ENCODE peak calls at places on chromosomes 4 and X, in nine cellular contexts. One of them, this sample, is unnamed.
A peak's percentile ranks its signal among the peaks of the same experiment; 100 is the strongest.

GRCh38 chrX:150688911-150689451 is 4.2 kb upstream of the MTMR1 start:
- DNase-seq in D341Med: no peak
- DNase-seq in stimulated activated CD4-positive, alpha-beta T cell treated with anti-CD3 and anti-CD28 coated beads, Interleukin-4, amount 100 ng/mL, for 48 hours: no peak
- DNase-seq in epithelial cell of esophagus: peak; percentile 88
- DNase-seq in ovary: no peak
- DNase-seq in KG1: no peak
- DNase-seq in IMR-90: peak; percentile 96
- DNase-seq in NCI-H2171: no peak
- DNase-seq in fibroblast of the conjunctiva: peak; percentile 67
- DNase-seq in this sample: peak; percentile 15

GRCh38 chr4:8015512-8015911 is 75.9 kb upstream of the AFAP1 start:
- DNase-seq in D341Med: no peak
- DNase-seq in stimulated activated CD4-positive, alpha-beta T cell treated with anti-CD3 and anti-CD28 coated beads, Interleukin-4, amount 100 ng/mL, for 48 hours: no peak
- DNase-seq in epithelial cell of esophagus: peak; percentile 7
- DNase-seq in ovary: no peak
- DNase-seq in KG1: no peak
- DNase-seq in IMR-90: peak; percentile 10
- DNase-seq in NCI-H2171: no peak
- DNase-seq in fibroblast of the conjunctiva: no peak
- DNase-seq in this sample: peak; percentile 53

GRCh38 chr4:187903700-187904099 is 91.9 kb upstream of the ZFP42 start:
- DNase-seq in D341Med: no peak
- DNase-seq in stimulated activated CD4-positive, alpha-beta T cell treated with anti-CD3 and anti-CD28 coated beads, Interleukin-4, amount 100 ng/mL, for 48 hours: no peak
- DNase-seq in epithelial cell of esophagus: no peak
- DNase-seq in ovary: no peak
- DNase-seq in KG1: no peak
- DNase-seq in IMR-90: peak; percentile 79
- DNase-seq in NCI-H2171: no peak
- DNase-seq in fibroblast of the conjunctiva: no peak
- DNase-seq in this sample: no peak

GRCh38 chrX:50971390-50971789 is 60.9 kb downstream of the BMP15 start:
- DNase-seq in D341Med: no peak
- DNase-seq in stimulated activated CD4-positive, alpha-beta T cell treated with anti-CD3 and anti-CD28 coated beads, Interleukin-4, amount 100 ng/mL, for 48 hours: peak; percentile 0
- DNase-seq in epithelial cell of esophagus: peak; percentile 74
- DNase-seq in ovary: no peak
- DNase-seq in KG1: no peak
- DNase-seq in IMR-90: no peak
- DNase-seq in NCI-H2171: no peak
- DNase-seq in fibroblast of the conjunctiva: peak; percentile 10
- DNase-seq in this sample: no peak

GRCh38 chr4:83262682-83263081 is 21.9 kb downstream of the COQ2 start:
- DNase-seq in D341Med: no peak
- DNase-seq in stimulated activated CD4-positive, alpha-beta T cell treated with anti-CD3 and anti-CD28 coated beads, Interleukin-4, amount 100 ng/mL, for 48 hours: no peak
- DNase-seq in epithelial cell of esophagus: no peak
- DNase-seq in ovary: no peak
- DNase-seq in KG1: no peak
- DNase-seq in IMR-90: no peak
- DNase-seq in NCI-H2171: no peak
- DNase-seq in fibroblast of the conjunctiva: no peak
- DNase-seq in this sample: no peak

GRCh38 chr4:166493828-166494432 is 620.9 kb downstream of the TLL1 start:
- DNase-seq in D341Med: no peak
- DNase-seq in stimulated activated CD4-positive, alpha-beta T cell treated with anti-CD3 and anti-CD28 coated beads, Interleukin-4, amount 100 ng/mL, for 48 hours: no peak
- DNase-seq in epithelial cell of esophagus: no peak
- DNase-seq in ovary: no peak
- DNase-seq in KG1: no peak
- DNase-seq in IMR-90: no peak
- DNase-seq in NCI-H2171: no peak
- DNase-seq in fibroblast of the conjunctiva: no peak
- DNase-seq in this sample: no peak

GRCh38 chrX:69179380-69179911 is 14.2 kb upstream of the PJA1 start:
- DNase-seq in D341Med: peak; percentile 33
- DNase-seq in stimulated activated CD4-positive, alpha-beta T cell treated with anti-CD3 and anti-CD28 coated beads, Interleukin-4, amount 100 ng/mL, for 48 hours: no peak
- DNase-seq in epithelial cell of esophagus: no peak
- DNase-seq in ovary: peak; percentile 65
- DNase-seq in KG1: no peak
- DNase-seq in IMR-90: peak; percentile 29
- DNase-seq in NCI-H2171: peak; percentile 79
- DNase-seq in fibroblast of the conjunctiva: no peak
- DNase-seq in this sample: peak; percentile 22

GRCh38 chr4:158610790-158611189 is 60.9 kb downstream of the C4orf46 start:
- DNase-seq in D341Med: no peak
- DNase-seq in stimulated activated CD4-positive, alpha-beta T cell treated with anti-CD3 and anti-CD28 coated beads, Interleukin-4, amount 100 ng/mL, for 48 hours: no peak
- DNase-seq in epithelial cell of esophagus: peak; percentile 36
- DNase-seq in ovary: no peak
- DNase-seq in KG1: no peak
- DNase-seq in IMR-90: peak; percentile 18
- DNase-seq in NCI-H2171: no peak
- DNase-seq in fibroblast of the conjunctiva: no peak
- DNase-seq in this sample: no peak

GRCh38 chr4:159766241-159766640 is 663.4 kb downstream of the RAPGEF2 start:
- DNase-seq in D341Med: no peak
- DNase-seq in stimulated activated CD4-positive, alpha-beta T cell treated with anti-CD3 and anti-CD28 coated beads, Interleukin-4, amount 100 ng/mL, for 48 hours: no peak
- DNase-seq in epithelial cell of esophagus: no peak
- DNase-seq in ovary: no peak
- DNase-seq in KG1: no peak
- DNase-seq in IMR-90: no peak
- DNase-seq in NCI-H2171: no peak
- DNase-seq in fibroblast of the conjunctiva: no peak
- DNase-seq in this sample: no peak

GRCh38 chr4:42397635-42398447 is 553 bp downstream of the SHISA3 start:
- DNase-seq in D341Med: peak; percentile 82
- DNase-seq in stimulated activated CD4-positive, alpha-beta T cell treated with anti-CD3 and anti-CD28 coated beads, Interleukin-4, amount 100 ng/mL, for 48 hours: no peak
- DNase-seq in epithelial cell of esophagus: peak; percentile 29
- DNase-seq in ovary: no peak
- DNase-seq in KG1: peak; percentile 50
- DNase-seq in IMR-90: peak; percentile 12
- DNase-seq in NCI-H2171: no peak
- DNase-seq in fibroblast of the conjunctiva: no peak
- DNase-seq in this sample: peak; percentile 49

GRCh38 chr4:40721730-40722171 is 28.0 kb upstream of the NSUN7 start:
- DNase-seq in D341Med: no peak
- DNase-seq in stimulated activated CD4-positive, alpha-beta T cell treated with anti-CD3 and anti-CD28 coated beads, Interleukin-4, amount 100 ng/mL, for 48 hours: no peak
- DNase-seq in epithelial cell of esophagus: peak; percentile 78
- DNase-seq in ovary: no peak
- DNase-seq in KG1: no peak
- DNase-seq in IMR-90: peak; percentile 58
- DNase-seq in NCI-H2171: no peak
- DNase-seq in fibroblast of the conjunctiva: no peak
- DNase-seq in this sample: no peak

GRCh38 chr4:54118850-54119589 is 19.1 kb downstream of the GSX2 start:
- DNase-seq in D341Med: no peak
- DNase-seq in stimulated activated CD4-positive, alpha-beta T cell treated with anti-CD3 and anti-CD28 coated beads, Interleukin-4, amount 100 ng/mL, for 48 hours: no peak
- DNase-seq in epithelial cell of esophagus: no peak
- DNase-seq in ovary: no peak
- DNase-seq in KG1: no peak
- DNase-seq in IMR-90: peak; percentile 32
- DNase-seq in NCI-H2171: no peak
- DNase-seq in fibroblast of the conjunctiva: no peak
- DNase-seq in this sample: no peak

GRCh38 chrX:30822068-30822671 is 66.9 kb downstream of the TAB3 start:
- DNase-seq in D341Med: no peak
- DNase-seq in stimulated activated CD4-positive, alpha-beta T cell treated with anti-CD3 and anti-CD28 coated beads, Interleukin-4, amount 100 ng/mL, for 48 hours: no peak
- DNase-seq in epithelial cell of esophagus: no peak
- DNase-seq in ovary: no peak
- DNase-seq in KG1: no peak
- DNase-seq in IMR-90: no peak
- DNase-seq in NCI-H2171: no peak
- DNase-seq in fibroblast of the conjunctiva: no peak
- DNase-seq in this sample: no peak

This sample was measured in HEK293T.